ENCODE peak calls at places on chromosomes 11 and 22, in ten cellular contexts. V is foreskin keratinocyte; G is brain microvascular endothelial cell; D is sigmoid colon; P is aorta; F is tibial nerve; Q is cardiac muscle cell; N is tibial artery; I is CD8-positive, alpha-beta T cell; H is A549. B is an unnamed sample.
A peak's percentile ranks its signal among the peaks of the same experiment; 100 is the strongest.

GRCh38 chr22:39994046-39994565 is 648 bp upstream of the FAM83F start:
- DNase-seq in V (peak; percentile 65), G (no peak), D (no peak), P (peak; percentile 11), F (no peak), Q (no peak), N (no peak), I (peak; percentile 65), H (no peak), B (no peak)

GRCh38 chr11:96241351-96241841 is 101.6 kb downstream of the MAML2 start:
- DNase-seq in V (no peak), G (no peak), D (no peak), P (no peak), F (no peak), Q (no peak), N (no peak), I (no peak), H (no peak), B (no peak)

GRCh38 chr11:105298630-105299029 is 159.1 kb upstream of the CARD18 start:
- DNase-seq in V (peak; percentile 51), G (peak; percentile 12), D (no peak), P (no peak), F (no peak), Q (no peak), N (no peak), I (no peak), H (no peak), B (no peak)

GRCh38 chr11:120995184-120995583 is 28.7 kb upstream of the TBCEL start:
- DNase-seq in V (no peak), G (no peak), D (no peak), P (no peak), F (no peak), Q (no peak), N (no peak), I (no peak), H (no peak), B (no peak)

GRCh38 chr11:16770016-16770415 is 31.6 kb downstream of the C11orf58 start:
- DNase-seq in V (no peak), G (no peak), D (no peak), P (no peak), F (no peak), Q (no peak), N (no peak), I (no peak), H (no peak), B (no peak)

GRCh38 chr22:38827510-38827909 is 16.3 kb downstream of the NPTXR start:
- DNase-seq in V (no peak), G (no peak), D (no peak), P (no peak), F (no peak), Q (no peak), N (no peak), I (no peak), H (no peak), B (no peak)

GRCh38 chr22:24133187-24133965 is 47.9 kb upstream of the SUSD2 start:
- DNase-seq in V (no peak), G (no peak), D (peak; percentile 75), P (no peak), F (no peak), Q (peak; percentile 50), N (no peak), I (peak; percentile 56), H (no peak), B (no peak)

GRCh38 chr11:20161230-20161918 is 1.1 kb upstream of the DBX1 start:
- DNase-seq in V (no peak), G (no peak), D (no peak), P (no peak), F (no peak), Q (peak; percentile 64), N (no peak), I (no peak), H (no peak), B (no peak)

GRCh38 chr22:35561796-35562526 is 21.3 kb downstream of the RASD2 start:
- DNase-seq in V (peak; percentile 41), G (peak; percentile 80), D (no peak), P (no peak), F (no peak), Q (no peak), N (no peak), I (no peak), H (peak; percentile 66), B (no peak)

GRCh38 chr11:12744831-12745502 is 70.7 kb downstream of the TEAD1 start:
- DNase-seq in V (no peak), G (no peak), D (no peak), P (no peak), F (no peak), Q (peak; percentile 91), N (no peak), I (no peak), H (no peak), B (no peak)

DNA sequence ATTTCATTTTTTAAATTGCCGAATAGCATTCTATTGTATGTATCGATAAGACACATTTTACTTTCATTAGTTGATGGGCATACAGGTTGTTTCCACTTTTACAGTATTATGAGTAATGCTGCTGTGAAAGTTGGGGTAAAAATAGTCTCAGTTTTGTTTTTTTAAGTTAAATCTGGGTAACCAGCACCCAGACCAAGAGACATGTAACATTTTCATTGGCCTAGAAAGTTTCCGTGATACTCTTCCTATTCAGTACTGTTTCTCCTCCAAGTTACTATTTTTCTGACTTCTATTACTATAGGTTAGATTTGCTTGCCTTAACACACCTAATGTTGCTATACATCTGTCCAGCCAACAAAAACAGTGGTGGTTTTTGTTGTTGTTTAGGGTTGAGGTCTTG is 12.3 kb downstream of the IPO7 start:
- DNase-seq in V (no peak), G (no peak), D (no peak), P (no peak), F (no peak), Q (no peak), N (no peak), I (no peak), H (no peak), B (no peak)
- H3K27ac ChIP-seq in V (no peak overlapping the region), G (no peak overlapping the region), D (no peak overlapping the region), P (no peak overlapping the region), F (no peak overlapping the region), Q (peak overlapping the region; percentile 37), N (no peak overlapping the region), I (no peak overlapping the region), H (no peak overlapping the region), B (no peak overlapping the region)

GRCh38 chr22:37488337-37489135 is 2.4 kb upstream of the MFNG start:
- DNase-seq in V (no peak), G (no peak), D (no peak), P (no peak), F (no peak), Q (peak; percentile 94), N (no peak), I (no peak), H (no peak), B (no peak)
- H3K27ac ChIP-seq in V (no peak overlapping the region), G (no peak overlapping the region), D (no peak overlapping the region), P (no peak overlapping the region), F (no peak overlapping the region), Q (peak overlapping the region; percentile 84), N (no peak overlapping the region), I (no peak overlapping the region), H (no peak overlapping the region), B (no peak overlapping the region)

GRCh38 chr11:10388096-10388495 is 67.0 kb upstream of the AMPD3 start:
- DNase-seq in V (no peak), G (no peak), D (no peak), P (no peak), F (no peak), Q (no peak), N (no peak), I (no peak), H (no peak), B (no peak)

GRCh38 chr11:10390375-10390774 is 64.7 kb upstream of the AMPD3 start:
- DNase-seq in V (no peak), G (no peak), D (no peak), P (no peak), F (no peak), Q (no peak), N (no peak), I (no peak), H (no peak), B (no peak)

GRCh38 chr11:10387209-10388083 is 67.6 kb upstream of the AMPD3 start:
- DNase-seq in V (no peak), G (peak; percentile 53), D (peak; percentile 93), P (peak; percentile 79), F (peak; percentile 60), Q (no peak), N (peak; percentile 86), I (no peak), H (no peak), B (no peak)

GRCh38 chr11:10386861-10387208 is 68.2 kb upstream of the AMPD3 start:
- DNase-seq in V (no peak), G (no peak), D (no peak), P (no peak), F (no peak), Q (no peak), N (no peak), I (no peak), H (no peak), B (no peak)

DNA sequence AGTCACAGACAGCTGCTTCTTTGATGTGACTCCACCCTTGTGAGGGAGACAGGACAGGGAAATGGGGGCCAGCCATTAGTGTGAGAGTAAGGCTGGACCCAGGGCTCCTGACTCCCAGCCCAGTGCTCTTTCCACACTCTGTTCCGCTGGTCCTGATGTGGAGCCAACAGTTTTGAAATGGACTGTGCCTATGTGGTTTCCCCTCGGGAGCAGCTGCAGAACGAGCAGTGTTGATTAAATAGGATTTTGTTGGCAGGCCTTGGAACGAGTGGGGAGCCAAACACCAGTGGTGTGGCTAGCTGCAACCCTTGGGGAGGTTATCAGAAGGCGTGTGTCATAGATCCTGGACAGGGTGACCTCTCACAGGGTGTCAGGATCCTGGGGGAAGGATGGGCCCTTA is 66.5 kb upstream of the AMPD3 start:
- DNase-seq in V (no peak), G (no peak), D (peak; percentile 77), P (no peak), F (no peak), Q (no peak), N (peak; percentile 82), I (no peak), H (no peak), B (no peak)
- H3K27ac ChIP-seq in V (no peak overlapping the region), G (no peak overlapping the region), D (peak overlapping the region; percentile 66), P (no peak overlapping the region), F (peak overlapping the region; percentile 74), Q (no peak overlapping the region), N (peak overlapping the region; percentile 30), I (no peak overlapping the region), H (no peak overlapping the region), B (no peak overlapping the region)

GRCh38 chr22:49825944-49826602 is 1.6 kb downstream of the BRD1 start:
- DNase-seq in V (peak; percentile 35), G (peak; percentile 40), D (no peak), P (no peak), F (no peak), Q (no peak), N (no peak), I (peak; percentile 84), H (no peak), B (no peak)

GRCh38 chr22:49827853-49828598 is at the start of gene BRD1:
- DNase-seq in V (no peak), G (peak; percentile 8), D (no peak), P (peak; percentile 87), F (no peak), Q (peak; percentile 84), N (no peak), I (peak; percentile 62), H (no peak), B (no peak)

GRCh38 chr22:49826603-49827306 is 918 bp downstream of the BRD1 start:
- DNase-seq in V (peak; percentile 16), G (no peak), D (peak; percentile 82), P (peak; percentile 84), F (no peak), Q (peak; percentile 52), N (peak; percentile 77), I (peak; percentile 36), H (no peak), B (no peak)

GRCh38 chr22:49828599-49828965 is 909 bp upstream of the BRD1 start:
- DNase-seq in V (no peak), G (no peak), D (no peak), P (no peak), F (no peak), Q (no peak), N (no peak), I (no peak), H (no peak), B (no peak)

GRCh38 chr22:49827307-49827852 is 293 bp downstream of the BRD1 start:
- DNase-seq in V (no peak), G (no peak), D (no peak), P (no peak), F (no peak), Q (peak; percentile 54), N (no peak), I (peak; percentile 37), H (no peak), B (no peak)
- H3K27ac ChIP-seq in V (peak overlapping the region; percentile 77), G (peak overlapping the region; percentile 79), D (peak overlapping the region; percentile 98), P (peak overlapping the region; percentile 77), F (peak overlapping the region; percentile 81), Q (peak overlapping the region; percentile 96), N (peak overlapping the region; percentile 79), I (peak overlapping the region; percentile 54), H (peak overlapping the region; percentile 91), B (no peak overlapping the region)